ENCODE peak calls at places on chromosomes 2 and 18, in seven cellular contexts. One of them, this sample, is unnamed.

GRCh38 chr18:46343940-46344372 is 239.8 kb downstream of the HAUS1 start:
- DNase-seq in PC-9: no peak
- DNase-seq in T1000: no peak
- DNase-seq in NCI-H1092 treated with DMSO at 0.1 percent for 48 hours: no peak
- DNase-seq in stimulated activated naive CD4-positive, alpha-beta T cell treated with Interleukin-2 at 50 U/mL for 16 hours: peak; percentile 16
- DNase-seq in T-helper 1 cell: peak; percentile 87
- DNase-seq in fibroblast of gingiva: no peak
- DNase-seq in this sample: peak; percentile 35

GRCh38 chr2:236114959-236115358 is 53.2 kb downstream of the GBX2 start:
- DNase-seq in PC-9: no peak
- DNase-seq in T1000: no peak
- DNase-seq in NCI-H1092 treated with DMSO at 0.1 percent for 48 hours: no peak
- DNase-seq in stimulated activated naive CD4-positive, alpha-beta T cell treated with Interleukin-2 at 50 U/mL for 16 hours: no peak
- DNase-seq in T-helper 1 cell: no peak
- DNase-seq in fibroblast of gingiva: no peak
- DNase-seq in this sample: no peak

GRCh38 chr2:25482341-25482740 is 140.6 kb upstream of the DNMT3A start:
- DNase-seq in PC-9: no peak
- DNase-seq in T1000: no peak
- DNase-seq in NCI-H1092 treated with DMSO at 0.1 percent for 48 hours: no peak
- DNase-seq in stimulated activated naive CD4-positive, alpha-beta T cell treated with Interleukin-2 at 50 U/mL for 16 hours: no peak
- DNase-seq in T-helper 1 cell: no peak
- DNase-seq in fibroblast of gingiva: no peak
- DNase-seq in this sample: no peak

GRCh38 chr2:206217162-206217561 is 57.3 kb upstream of the ZDBF2 start:
- DNase-seq in PC-9: no peak
- DNase-seq in T1000: no peak
- DNase-seq in NCI-H1092 treated with DMSO at 0.1 percent for 48 hours: no peak
- DNase-seq in stimulated activated naive CD4-positive, alpha-beta T cell treated with Interleukin-2 at 50 U/mL for 16 hours: no peak
- DNase-seq in T-helper 1 cell: no peak
- DNase-seq in fibroblast of gingiva: no peak
- DNase-seq in this sample: no peak

GRCh38 chr2:96427917-96428316 is 77.2 kb downstream of the NEURL3 start:
- DNase-seq in PC-9: peak; percentile 96
- DNase-seq in T1000: no peak
- DNase-seq in NCI-H1092 treated with DMSO at 0.1 percent for 48 hours: no peak
- DNase-seq in stimulated activated naive CD4-positive, alpha-beta T cell treated with Interleukin-2 at 50 U/mL for 16 hours: no peak
- DNase-seq in T-helper 1 cell: peak; percentile 52
- DNase-seq in fibroblast of gingiva: peak; percentile 33
- DNase-seq in this sample: no peak

GRCh38 chr2:7905756-7906155 is 776.1 kb upstream of the ID2 start:
- DNase-seq in PC-9: no peak
- DNase-seq in T1000: no peak
- DNase-seq in NCI-H1092 treated with DMSO at 0.1 percent for 48 hours: peak; percentile 11
- DNase-seq in stimulated activated naive CD4-positive, alpha-beta T cell treated with Interleukin-2 at 50 U/mL for 16 hours: no peak
- DNase-seq in T-helper 1 cell: no peak
- DNase-seq in fibroblast of gingiva: no peak
- DNase-seq in this sample: no peak

GRCh38 chr2:18119883-18120282 is 241.4 kb downstream of the KCNS3 start:
- DNase-seq in PC-9: no peak
- DNase-seq in T1000: peak; percentile 54
- DNase-seq in NCI-H1092 treated with DMSO at 0.1 percent for 48 hours: peak; percentile 22
- DNase-seq in stimulated activated naive CD4-positive, alpha-beta T cell treated with Interleukin-2 at 50 U/mL for 16 hours: no peak
- DNase-seq in T-helper 1 cell: no peak
- DNase-seq in fibroblast of gingiva: peak; percentile 96
- DNase-seq in this sample: no peak

GRCh38 chr2:225993430-225993829 is 593.9 kb downstream of the NYAP2 start:
- DNase-seq in PC-9: no peak
- DNase-seq in T1000: no peak
- DNase-seq in NCI-H1092 treated with DMSO at 0.1 percent for 48 hours: no peak
- DNase-seq in stimulated activated naive CD4-positive, alpha-beta T cell treated with Interleukin-2 at 50 U/mL for 16 hours: no peak
- DNase-seq in T-helper 1 cell: no peak
- DNase-seq in fibroblast of gingiva: no peak
- DNase-seq in this sample: no peak

GRCh38 chr2:97704989-97705388 is 8.4 kb upstream of the ZAP70 start:
- DNase-seq in PC-9: no peak
- DNase-seq in T1000: no peak
- DNase-seq in NCI-H1092 treated with DMSO at 0.1 percent for 48 hours: no peak
- DNase-seq in stimulated activated naive CD4-positive, alpha-beta T cell treated with Interleukin-2 at 50 U/mL for 16 hours: no peak
- DNase-seq in T-helper 1 cell: no peak
- DNase-seq in fibroblast of gingiva: no peak
- DNase-seq in this sample: no peak

GRCh38 chr2:189580267-189580661 is 322 bp downstream of the SLC40A1 start:
- DNase-seq in PC-9: peak; percentile 12
- DNase-seq in T1000: no peak
- DNase-seq in NCI-H1092 treated with DMSO at 0.1 percent for 48 hours: no peak
- DNase-seq in stimulated activated naive CD4-positive, alpha-beta T cell treated with Interleukin-2 at 50 U/mL for 16 hours: no peak
- DNase-seq in T-helper 1 cell: peak; percentile 28
- DNase-seq in fibroblast of gingiva: no peak
- DNase-seq in this sample: peak; percentile 26

GRCh38 chr2:67399831-67400489 is 2.8 kb downstream of the ETAA1 start:
- DNase-seq in PC-9: no peak
- DNase-seq in T1000: no peak
- DNase-seq in NCI-H1092 treated with DMSO at 0.1 percent for 48 hours: no peak
- DNase-seq in stimulated activated naive CD4-positive, alpha-beta T cell treated with Interleukin-2 at 50 U/mL for 16 hours: no peak
- DNase-seq in T-helper 1 cell: no peak
- DNase-seq in fibroblast of gingiva: peak; percentile 15
- DNase-seq in this sample: no peak

GRCh38 chr2:157840568-157841156 is 35.5 kb downstream of the ACVR1 start:
- DNase-seq in PC-9: no peak
- DNase-seq in T1000: no peak
- DNase-seq in NCI-H1092 treated with DMSO at 0.1 percent for 48 hours: peak; percentile 62
- DNase-seq in stimulated activated naive CD4-positive, alpha-beta T cell treated with Interleukin-2 at 50 U/mL for 16 hours: no peak
- DNase-seq in T-helper 1 cell: no peak
- DNase-seq in fibroblast of gingiva: no peak
- DNase-seq in this sample: no peak

GRCh38 chr2:26164231-26164630 is 8.7 kb upstream of the GAREM2 start:
- DNase-seq in PC-9: no peak
- DNase-seq in T1000: no peak
- DNase-seq in NCI-H1092 treated with DMSO at 0.1 percent for 48 hours: no peak
- DNase-seq in stimulated activated naive CD4-positive, alpha-beta T cell treated with Interleukin-2 at 50 U/mL for 16 hours: no peak
- DNase-seq in T-helper 1 cell: no peak
- DNase-seq in fibroblast of gingiva: no peak
- DNase-seq in this sample: no peak

GRCh38 chr2:241777167-241777685 is 604 bp downstream of the GAL3ST2 start:
- DNase-seq in PC-9: no peak
- DNase-seq in T1000: no peak
- DNase-seq in NCI-H1092 treated with DMSO at 0.1 percent for 48 hours: no peak
- DNase-seq in stimulated activated naive CD4-positive, alpha-beta T cell treated with Interleukin-2 at 50 U/mL for 16 hours: no peak
- DNase-seq in T-helper 1 cell: no peak
- DNase-seq in fibroblast of gingiva: no peak
- DNase-seq in this sample: no peak

GRCh38 chr2:203551653-203552250 is 16.7 kb upstream of the RAPH1 start:
- DNase-seq in PC-9: no peak
- DNase-seq in T1000: no peak
- DNase-seq in NCI-H1092 treated with DMSO at 0.1 percent for 48 hours: no peak
- DNase-seq in stimulated activated naive CD4-positive, alpha-beta T cell treated with Interleukin-2 at 50 U/mL for 16 hours: no peak
- DNase-seq in T-helper 1 cell: no peak
- DNase-seq in fibroblast of gingiva: no peak
- DNase-seq in this sample: no peak

GRCh38 chr2:111919794-111920608 is 21.6 kb downstream of the MERTK start:
- DNase-seq in PC-9: peak; percentile 66
- DNase-seq in T1000: no peak
- DNase-seq in NCI-H1092 treated with DMSO at 0.1 percent for 48 hours: no peak
- DNase-seq in stimulated activated naive CD4-positive, alpha-beta T cell treated with Interleukin-2 at 50 U/mL for 16 hours: no peak
- DNase-seq in T-helper 1 cell: no peak
- DNase-seq in fibroblast of gingiva: peak; percentile 62
- DNase-seq in this sample: no peak